ENCODE peak calls at places on chromosome 7, in ten cellular contexts. E, Q, B, L, Z, X, W, P, D and H are unnamed samples.

GRCh38 chr7:48742046-48742445 is 182.3 kb upstream of the CDC14C start:
- DNase-seq in W (no peak), B (no peak), D (no peak), P (no peak), X (no peak), L (no peak), Q (no peak), E (no peak), Z (no peak), H (no peak)

GRCh38 chr7:130292682-130293257 is at the start of gene CPA4:
- DNase-seq in D (no peak), E (peak; percentile 67), B (no peak), W (no peak), X (peak; percentile 96), Z (no peak), Q (peak; percentile 89), P (peak; percentile 97), L (no peak), H (no peak)

GRCh38 chr7:18290865-18291264 is 204.7 kb upstream of the HDAC9 start:
- DNase-seq in L (no peak), Z (no peak), X (no peak), B (no peak), D (no peak), E (no peak), W (no peak), P (no peak), Q (no peak), H (no peak)

GRCh38 chr7:69620063-69620462 is 21.8 kb downstream of the AUTS2 start:
- DNase-seq in B (no peak), P (no peak), E (no peak), W (no peak), Q (no peak), X (no peak), D (no peak), L (no peak), Z (no peak), H (no peak)

GRCh38 chr7:30091431-30092386 is 43.1 kb upstream of the MTURN start:
- DNase-seq in B (no peak), X (peak; percentile 63), Q (peak; percentile 34), E (peak; percentile 37), D (no peak), Z (no peak), P (peak; percentile 82), W (no peak), L (no peak), H (no peak)

GRCh38 chr7:1466524-1467271 is 7.4 kb upstream of the MICALL2 start:
- DNase-seq in B (no peak), Z (peak; percentile 14), X (no peak), D (no peak), L (no peak), E (peak; percentile 49), W (peak; percentile 82), P (peak; percentile 60), Q (peak; percentile 31), H (peak; percentile 76)

GRCh38 chr7:155795401-155795800 is 16.9 kb downstream of the SHH start:
- DNase-seq in P (no peak), D (no peak), Q (no peak), X (no peak), W (no peak), E (no peak), L (no peak), B (no peak), Z (no peak), H (no peak)

GRCh38 chr7:69451715-69452114 is 146.6 kb upstream of the AUTS2 start:
- DNase-seq in E (no peak), L (no peak), W (no peak), D (no peak), B (no peak), Z (no peak), P (no peak), Q (no peak), X (no peak), H (no peak)

GRCh38 chr7:95322874-95323273 is 1.5 kb downstream of the PON1 start:
- DNase-seq in B (no peak), L (no peak), Z (no peak), E (no peak), D (no peak), W (no peak), P (no peak), Q (no peak), X (no peak), H (no peak)

GRCh38 chr7:157550300-157551275 is 213.8 kb downstream of the DNAJB6 start:
- DNase-seq in B (no peak), D (no peak), Z (no peak), W (no peak), L (no peak), E (no peak), Q (no peak), X (no peak), P (no peak), H (no peak)

GRCh38 chr7:28354601-28355062 is 57.7 kb upstream of the CREB5 start:
- DNase-seq in B (no peak), X (peak; percentile 98), D (no peak), Z (no peak), Q (peak; percentile 96), L (no peak), E (peak; percentile 80), W (no peak), P (peak; percentile 96), H (no peak)

GRCh38 chr7:157019718-157020451 is 9.4 kb upstream of the MNX1 start:
- DNase-seq in X (no peak), L (no peak), P (no peak), Q (no peak), D (no peak), B (no peak), W (no peak), Z (no peak), E (no peak), H (no peak)

GRCh38 chr7:66602159-66602558 is 26.5 kb upstream of the KCTD7 start:
- DNase-seq in P (no peak), E (no peak), W (no peak), B (no peak), D (no peak), Q (no peak), X (no peak), L (no peak), Z (no peak), H (no peak)

GRCh38 chr7:97697396-97697795 is 34.5 kb upstream of the TAC1 start:
- DNase-seq in Q (no peak), P (no peak), D (no peak), X (no peak), B (no peak), Z (no peak), L (no peak), W (no peak), E (no peak), H (no peak)

GRCh38 chr7:84848219-84848973 is 338.5 kb downstream of the SEMA3D start:
- DNase-seq in W (no peak), E (no peak), Q (no peak), X (no peak), B (no peak), D (no peak), L (no peak), P (no peak), Z (no peak), H (no peak)

GRCh38 chr7:10106609-10107008 is 867.1 kb upstream of the PHF14 start:
- DNase-seq in L (no peak), Q (no peak), B (no peak), E (no peak), P (peak; percentile 12), D (no peak), Z (no peak), X (peak; percentile 32), W (no peak), H (no peak)

GRCh38 chr7:55415173-55415778 is 50.1 kb downstream of the LANCL2 start:
- DNase-seq in E (peak; percentile 34), X (peak; percentile 64), W (peak; percentile 68), P (peak; percentile 81), L (peak; percentile 69), Z (peak; percentile 37), D (peak; percentile 86), Q (peak; percentile 23), B (peak; percentile 90), H (peak; percentile 78)

GRCh38 chr7:98133181-98133580 is 26.5 kb downstream of the LMTK2 start:
- DNase-seq in Q (no peak), W (no peak), P (peak; percentile 70), E (no peak), L (no peak), Z (no peak), D (peak; percentile 45), B (no peak), X (no peak), H (no peak)

GRCh38 chr7:129578829-129579228 is 32.7 kb upstream of the NRF1 start:
- DNase-seq in P (no peak), E (no peak), W (no peak), B (no peak), X (no peak), Z (no peak), D (no peak), L (no peak), Q (no peak), H (no peak)

GRCh38 chr7:30697716-30698460 is 15.6 kb upstream of the CRHR2 start:
- DNase-seq in E (no peak), P (no peak), L (no peak), D (no peak), X (no peak), Q (no peak), B (no peak), W (no peak), Z (no peak), H (no peak)

GRCh38 chr7:50304911-50305621 is 550 bp downstream of the IKZF1 start:
- DNase-seq in X (no peak), Z (no peak), W (no peak), E (no peak), B (peak; percentile 84), L (peak; percentile 51), D (peak; percentile 48), Q (no peak), P (no peak), H (no peak)

GRCh38 chr7:151565541-151565940 is 45.8 kb upstream of the RHEB start:
- DNase-seq in X (no peak), D (no peak), Z (no peak), B (no peak), P (no peak), L (no peak), W (no peak), E (no peak), Q (no peak), H (no peak)

GRCh38 chr7:68125173-68125572 is 1128.5 kb downstream of the TYW1 start:
- DNase-seq in L (no peak), W (no peak), E (no peak), P (no peak), Q (no peak), B (no peak), D (no peak), X (no peak), Z (no peak), H (no peak)

GRCh38 chr7:132124575-132124974 is 451.7 kb downstream of the PLXNA4 start:
- DNase-seq in X (no peak), Q (no peak), P (no peak), W (no peak), Z (no peak), D (no peak), B (no peak), L (no peak), E (no peak), H (no peak)

GRCh38 chr7:135441791-135442190 is 68.1 kb downstream of the CNOT4 start:
- DNase-seq in B (no peak), X (peak; percentile 35), E (no peak), Z (no peak), D (no peak), L (no peak), P (peak; percentile 21), W (no peak), Q (peak; percentile 29), H (no peak)

GRCh38 chr7:77685219-77685618 is 11.0 kb upstream of the RSBN1L start:
- DNase-seq in Z (no peak), B (no peak), D (no peak), W (no peak), X (no peak), Q (no peak), P (peak; percentile 58), E (no peak), L (no peak), H (no peak)

GRCh38 chr7:151775547-151776443 is 101.1 kb downstream of the PRKAG2 start:
- DNase-seq in L (no peak), X (no peak), D (no peak), P (no peak), E (no peak), B (no peak), Z (no peak), W (no peak), Q (no peak), H (no peak)

GRCh38 chr7:41010418-41010817 is 692.5 kb downstream of the INHBA start:
- DNase-seq in D (no peak), Z (no peak), E (peak; percentile 87), P (no peak), Q (no peak), W (no peak), B (no peak), L (no peak), X (no peak), H (no peak)